ENCODE peak calls at places on chromosomes 3 and 15, in seven cellular contexts. One of them, this sample, is unnamed.

GRCh38 chr3:29889230-29889629 is 608.4 kb downstream of the RBMS3 start:
- DNase-seq in psoas muscle: no peak
- DNase-seq in GM06990: no peak
- DNase-seq in AG04450: no peak
- DNase-seq in breast epithelium: no peak
- DNase-seq in bronchial epithelial cell: no peak
- DNase-seq in HFF-Myc: no peak
- DNase-seq in this sample: no peak

GRCh38 chr3:117630885-117631284 is 921.3 kb downstream of the TUSC7 start:
- DNase-seq in psoas muscle: no peak
- DNase-seq in GM06990: no peak
- DNase-seq in AG04450: no peak
- DNase-seq in breast epithelium: no peak
- DNase-seq in bronchial epithelial cell: peak; percentile 8
- DNase-seq in HFF-Myc: peak; percentile 22
- DNase-seq in this sample: no peak

GRCh38 chr3:43231276-43232000 is 54.9 kb upstream of the SNRK start:
- DNase-seq in psoas muscle: no peak
- DNase-seq in GM06990: no peak
- DNase-seq in AG04450: no peak
- DNase-seq in breast epithelium: no peak
- DNase-seq in bronchial epithelial cell: no peak
- DNase-seq in HFF-Myc: no peak
- DNase-seq in this sample: no peak

GRCh38 chr3:170907519-170908234 is 760 bp downstream of the EIF5A2 start:
- DNase-seq in psoas muscle: no peak
- DNase-seq in GM06990: no peak
- DNase-seq in AG04450: no peak
- DNase-seq in breast epithelium: no peak
- DNase-seq in bronchial epithelial cell: no peak
- DNase-seq in HFF-Myc: no peak
- DNase-seq in this sample: peak; percentile 10

GRCh38 chr3:120743081-120743365 is 479 bp downstream of the GTF2E1 start:
- DNase-seq in psoas muscle: no peak
- DNase-seq in GM06990: no peak
- DNase-seq in AG04450: no peak
- DNase-seq in breast epithelium: no peak
- DNase-seq in bronchial epithelial cell: peak; percentile 20
- DNase-seq in HFF-Myc: no peak
- DNase-seq in this sample: no peak

GRCh38 chr3:10417849-10418248 is 87.5 kb downstream of the ATP2B2 start:
- DNase-seq in psoas muscle: no peak
- DNase-seq in GM06990: no peak
- DNase-seq in AG04450: no peak
- DNase-seq in breast epithelium: no peak
- DNase-seq in bronchial epithelial cell: peak; percentile 21
- DNase-seq in HFF-Myc: no peak
- DNase-seq in this sample: no peak

GRCh38 chr3:51434746-51435323 is 43.8 kb downstream of the RBM15B start:
- DNase-seq in psoas muscle: no peak
- DNase-seq in GM06990: no peak
- DNase-seq in AG04450: no peak
- DNase-seq in breast epithelium: no peak
- DNase-seq in bronchial epithelial cell: peak; percentile 66
- DNase-seq in HFF-Myc: peak; percentile 12
- DNase-seq in this sample: peak; percentile 54

GRCh38 chr15:32936283-32936918 is 218.6 kb downstream of the GREM1 start:
- DNase-seq in psoas muscle: no peak
- DNase-seq in GM06990: peak; percentile 3
- DNase-seq in AG04450: no peak
- DNase-seq in breast epithelium: no peak
- DNase-seq in bronchial epithelial cell: peak; percentile 47
- DNase-seq in HFF-Myc: no peak
- DNase-seq in this sample: peak; percentile 16

GRCh38 chr3:14631687-14632444 is 19.7 kb upstream of the CCDC174 start:
- DNase-seq in psoas muscle: no peak
- DNase-seq in GM06990: no peak
- DNase-seq in AG04450: no peak
- DNase-seq in breast epithelium: no peak
- DNase-seq in bronchial epithelial cell: peak; percentile 77
- DNase-seq in HFF-Myc: no peak
- DNase-seq in this sample: no peak

GRCh38 chr3:42660898-42661297 is 7.4 kb downstream of the ZBTB47 start:
- DNase-seq in psoas muscle: no peak
- DNase-seq in GM06990: no peak
- DNase-seq in AG04450: no peak
- DNase-seq in breast epithelium: no peak
- DNase-seq in bronchial epithelial cell: no peak
- DNase-seq in HFF-Myc: no peak
- DNase-seq in this sample: no peak

GRCh38 chr3:132623646-132624045 is 26.6 kb downstream of the ACKR4 start:
- DNase-seq in psoas muscle: no peak
- DNase-seq in GM06990: no peak
- DNase-seq in AG04450: no peak
- DNase-seq in breast epithelium: no peak
- DNase-seq in bronchial epithelial cell: peak; percentile 67
- DNase-seq in HFF-Myc: no peak
- DNase-seq in this sample: no peak

GRCh38 chr3:62164196-62164595 is 209.2 kb downstream of the FEZF2 start:
- DNase-seq in psoas muscle: no peak
- DNase-seq in GM06990: no peak
- DNase-seq in AG04450: no peak
- DNase-seq in breast epithelium: no peak
- DNase-seq in bronchial epithelial cell: no peak
- DNase-seq in HFF-Myc: no peak
- DNase-seq in this sample: no peak

GRCh38 chr3:14145236-14145635 is 20.4 kb downstream of the TMEM43 start:
- DNase-seq in psoas muscle: no peak
- DNase-seq in GM06990: no peak
- DNase-seq in AG04450: no peak
- DNase-seq in breast epithelium: no peak
- DNase-seq in bronchial epithelial cell: no peak
- DNase-seq in HFF-Myc: no peak
- DNase-seq in this sample: peak; percentile 7

GRCh38 chr3:66428733-66429132 is 72.1 kb downstream of the LRIG1 start:
- DNase-seq in psoas muscle: peak; percentile 74
- DNase-seq in GM06990: no peak
- DNase-seq in AG04450: peak; percentile 98
- DNase-seq in breast epithelium: peak; percentile 85
- DNase-seq in bronchial epithelial cell: peak; percentile 97
- DNase-seq in HFF-Myc: peak; percentile 96
- DNase-seq in this sample: no peak

GRCh38 chr3:45599424-45599886 is 4.9 kb downstream of the LIMD1 start:
- DNase-seq in psoas muscle: no peak
- DNase-seq in GM06990: no peak
- DNase-seq in AG04450: no peak
- DNase-seq in breast epithelium: no peak
- DNase-seq in bronchial epithelial cell: no peak
- DNase-seq in HFF-Myc: no peak
- DNase-seq in this sample: no peak

GRCh38 chr15:50181983-50182232 is at the start of gene SLC27A2:
- DNase-seq in psoas muscle: no peak
- DNase-seq in GM06990: no peak
- DNase-seq in AG04450: no peak
- DNase-seq in breast epithelium: no peak
- DNase-seq in bronchial epithelial cell: no peak
- DNase-seq in HFF-Myc: no peak
- DNase-seq in this sample: peak; percentile 69

GRCh38 chr15:50180091-50180490 is 1.9 kb upstream of the SLC27A2 start:
- DNase-seq in psoas muscle: no peak
- DNase-seq in GM06990: no peak
- DNase-seq in AG04450: no peak
- DNase-seq in breast epithelium: no peak
- DNase-seq in bronchial epithelial cell: no peak
- DNase-seq in HFF-Myc: no peak
- DNase-seq in this sample: no peak

GRCh38 chr15:50182233-50183013 is 427 bp downstream of the SLC27A2 start:
- DNase-seq in psoas muscle: no peak
- DNase-seq in GM06990: peak; percentile 61
- DNase-seq in AG04450: no peak
- DNase-seq in breast epithelium: no peak
- DNase-seq in bronchial epithelial cell: no peak
- DNase-seq in HFF-Myc: no peak
- DNase-seq in this sample: no peak

GRCh38 chr15:50180578-50180977 is 1.4 kb upstream of the SLC27A2 start:
- DNase-seq in psoas muscle: no peak
- DNase-seq in GM06990: no peak
- DNase-seq in AG04450: no peak
- DNase-seq in breast epithelium: no peak
- DNase-seq in bronchial epithelial cell: no peak
- DNase-seq in HFF-Myc: no peak
- DNase-seq in this sample: no peak

DNA sequence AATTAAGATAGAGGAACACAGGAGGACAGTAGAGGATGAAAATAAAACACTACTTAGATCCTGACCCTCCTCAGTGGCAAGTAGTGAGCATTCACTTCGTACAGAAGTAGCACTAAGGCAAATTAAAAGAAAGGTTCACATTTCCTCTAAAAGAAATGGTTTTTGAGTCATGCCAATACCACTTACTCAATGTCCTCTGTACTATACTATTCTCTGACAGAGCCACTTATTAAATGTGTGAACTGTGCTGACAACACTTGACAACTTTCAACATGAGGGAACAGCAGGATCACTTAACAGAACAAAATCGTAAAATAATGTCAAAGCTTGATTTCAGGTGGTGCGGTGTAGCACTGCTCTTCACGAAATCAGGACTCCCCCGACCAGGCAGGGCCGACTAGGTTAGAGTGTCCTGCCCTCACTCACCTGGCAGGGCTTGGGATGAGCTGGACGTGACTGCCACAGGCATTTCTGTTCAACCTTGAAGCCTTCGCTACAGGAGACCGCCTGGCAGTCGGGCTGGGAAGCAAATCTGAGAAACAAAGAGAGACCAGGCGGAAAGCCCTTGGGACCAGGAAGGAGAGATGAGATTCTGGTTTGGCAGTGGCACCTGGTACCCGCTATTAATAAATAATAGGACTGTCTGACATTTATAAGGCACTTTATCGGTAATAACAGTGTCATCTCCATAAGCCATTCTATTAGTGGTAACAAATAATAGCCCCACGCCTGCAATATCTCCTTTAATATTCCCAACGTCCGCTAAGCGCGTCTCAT is 602 bp upstream of the SLC27A2 start:
- DNase-seq in psoas muscle: no peak
- DNase-seq in GM06990: no peak
- DNase-seq in AG04450: no peak
- DNase-seq in breast epithelium: no peak
- DNase-seq in bronchial epithelial cell: no peak
- DNase-seq in HFF-Myc: no peak
- DNase-seq in this sample: no peak
- H3K4me3 ChIP-seq in psoas muscle: peak overlapping the region; percentile 67
- H3K4me3 ChIP-seq in GM06990: no peak overlapping the region
- H3K4me3 ChIP-seq in AG04450: peak overlapping the region; percentile 60
- H3K4me3 ChIP-seq in breast epithelium: peak overlapping the region; percentile 83
- H3K4me3 ChIP-seq in bronchial epithelial cell: peak overlapping the region; percentile 56
- H3K4me3 ChIP-seq in HFF-Myc: peak overlapping the region; percentile 42
- H3K4me3 ChIP-seq in this sample: peak overlapping the region; percentile 52

GRCh38 chr15:38129531-38130199 is 123.0 kb upstream of the SPRED1 start:
- DNase-seq in psoas muscle: peak; percentile 68
- DNase-seq in GM06990: peak; percentile 67
- DNase-seq in AG04450: peak; percentile 98
- DNase-seq in breast epithelium: no peak
- DNase-seq in bronchial epithelial cell: peak; percentile 91
- DNase-seq in HFF-Myc: peak; percentile 100
- DNase-seq in this sample: no peak
- H3K4me3 ChIP-seq in psoas muscle: peak overlapping the region; percentile 13
- H3K4me3 ChIP-seq in GM06990: peak overlapping the region; percentile 43
- H3K4me3 ChIP-seq in AG04450: peak overlapping the region; percentile 52
- H3K4me3 ChIP-seq in breast epithelium: peak overlapping the region; percentile 54
- H3K4me3 ChIP-seq in bronchial epithelial cell: no peak overlapping the region
- H3K4me3 ChIP-seq in HFF-Myc: peak overlapping the region; percentile 30
- H3K4me3 ChIP-seq in this sample: no peak overlapping the region

GRCh38 chr3:186571644-186572013 is 1.1 kb downstream of the DNAJB11 start:
- DNase-seq in psoas muscle: no peak
- DNase-seq in GM06990: no peak
- DNase-seq in AG04450: no peak
- DNase-seq in breast epithelium: no peak
- DNase-seq in bronchial epithelial cell: no peak
- DNase-seq in HFF-Myc: no peak
- DNase-seq in this sample: no peak

GRCh38 chr3:186570941-186571643 is 572 bp downstream of the DNAJB11 start:
- DNase-seq in psoas muscle: no peak
- DNase-seq in GM06990: no peak
- DNase-seq in AG04450: no peak
- DNase-seq in breast epithelium: no peak
- DNase-seq in bronchial epithelial cell: no peak
- DNase-seq in HFF-Myc: no peak
- DNase-seq in this sample: no peak

GRCh38 chr3:186570096-186570940 is at the start of gene DNAJB11:
- DNase-seq in psoas muscle: peak; percentile 99
- DNase-seq in GM06990: peak; percentile 96
- DNase-seq in AG04450: peak; percentile 99
- DNase-seq in breast epithelium: peak; percentile 99
- DNase-seq in bronchial epithelial cell: peak; percentile 99
- DNase-seq in HFF-Myc: peak; percentile 99
- DNase-seq in this sample: peak; percentile 99

GRCh38 chr3:186567072-186567921 is at the start of gene TBCCD1:
- DNase-seq in psoas muscle: peak; percentile 90
- DNase-seq in GM06990: peak; percentile 98
- DNase-seq in AG04450: peak; percentile 61
- DNase-seq in breast epithelium: peak; percentile 91
- DNase-seq in bronchial epithelial cell: peak; percentile 75
- DNase-seq in HFF-Myc: peak; percentile 70
- DNase-seq in this sample: peak; percentile 93

GRCh38 chr3:186569779-186570095 is 783 bp upstream of the DNAJB11 start:
- DNase-seq in psoas muscle: no peak
- DNase-seq in GM06990: no peak
- DNase-seq in AG04450: no peak
- DNase-seq in breast epithelium: no peak
- DNase-seq in bronchial epithelial cell: no peak
- DNase-seq in HFF-Myc: no peak
- DNase-seq in this sample: no peak
- H3K4me3 ChIP-seq in psoas muscle: peak overlapping the region; percentile 87
- H3K4me3 ChIP-seq in GM06990: peak overlapping the region; percentile 93
- H3K4me3 ChIP-seq in AG04450: peak overlapping the region; percentile 76
- H3K4me3 ChIP-seq in breast epithelium: peak overlapping the region; percentile 80
- H3K4me3 ChIP-seq in bronchial epithelial cell: peak overlapping the region; percentile 47
- H3K4me3 ChIP-seq in HFF-Myc: peak overlapping the region; percentile 93
- H3K4me3 ChIP-seq in this sample: peak overlapping the region; percentile 94

GRCh38 chr3:184524981-184525336 is 36.6 kb upstream of the EPHB3 start:
- DNase-seq in psoas muscle: peak; percentile 41
- DNase-seq in GM06990: no peak
- DNase-seq in AG04450: no peak
- DNase-seq in breast epithelium: no peak
- DNase-seq in bronchial epithelial cell: peak; percentile 25
- DNase-seq in HFF-Myc: no peak
- DNase-seq in this sample: peak; percentile 12

GRCh38 chr3:184525337-184526157 is 36.0 kb upstream of the EPHB3 start:
- DNase-seq in psoas muscle: no peak
- DNase-seq in GM06990: no peak
- DNase-seq in AG04450: no peak
- DNase-seq in breast epithelium: no peak
- DNase-seq in bronchial epithelial cell: peak; percentile 63
- DNase-seq in HFF-Myc: no peak
- DNase-seq in this sample: no peak

GRCh38 chr3:184523825-184524615 is 37.6 kb upstream of the EPHB3 start:
- DNase-seq in psoas muscle: no peak
- DNase-seq in GM06990: no peak
- DNase-seq in AG04450: no peak
- DNase-seq in breast epithelium: no peak
- DNase-seq in bronchial epithelial cell: peak; percentile 90
- DNase-seq in HFF-Myc: peak; percentile 69
- DNase-seq in this sample: no peak

GRCh38 chr3:184531580-184532290 is 29.9 kb upstream of the EPHB3 start:
- DNase-seq in psoas muscle: no peak
- DNase-seq in GM06990: no peak
- DNase-seq in AG04450: no peak
- DNase-seq in breast epithelium: no peak
- DNase-seq in bronchial epithelial cell: no peak
- DNase-seq in HFF-Myc: no peak
- DNase-seq in this sample: no peak

GRCh38 chr3:184526158-184526483 is 35.5 kb upstream of the EPHB3 start:
- DNase-seq in psoas muscle: no peak
- DNase-seq in GM06990: no peak
- DNase-seq in AG04450: no peak
- DNase-seq in breast epithelium: no peak
- DNase-seq in bronchial epithelial cell: no peak
- DNase-seq in HFF-Myc: no peak
- DNase-seq in this sample: no peak
- H3K4me3 ChIP-seq in psoas muscle: peak overlapping the region; percentile 65
- H3K4me3 ChIP-seq in GM06990: no peak overlapping the region
- H3K4me3 ChIP-seq in AG04450: peak overlapping the region; percentile 45
- H3K4me3 ChIP-seq in breast epithelium: peak overlapping the region; percentile 64
- H3K4me3 ChIP-seq in bronchial epithelial cell: peak overlapping the region; percentile 59
- H3K4me3 ChIP-seq in HFF-Myc: peak overlapping the region; percentile 37
- H3K4me3 ChIP-seq in this sample: no peak overlapping the region